ENCODE peak calls at places on chromosomes 4 and X, in six cellular contexts. T, H, I, U, G and W are unnamed samples.

GRCh38 chr4:90449626-90450025 is 322.4 kb downstream of the CCSER1 start:
- DNase-seq in T (no peak), H (no peak), I (no peak), U (no peak), G (no peak), W (no peak)

GRCh38 chr4:20487852-20488251 is 212.4 kb upstream of the PACRGL start:
- DNase-seq in T (peak; percentile 29), H (no peak), I (no peak), U (no peak), G (no peak), W (no peak)

GRCh38 chr4:184362338-184362737 is 112.0 kb downstream of the IRF2 start:
- DNase-seq in T (no peak), H (no peak), I (no peak), U (no peak), G (no peak), W (no peak)

GRCh38 chrX:19907794-19908193 is 20.4 kb upstream of the SH3KBP1 start:
- DNase-seq in T (no peak), H (no peak), I (no peak), U (no peak), G (no peak), W (no peak)

GRCh38 chr4:143202824-143203223 is 18.1 kb downstream of the USP38 start:
- DNase-seq in T (no peak), H (no peak), I (no peak), U (no peak), G (no peak), W (no peak)

GRCh38 chrX:109040057-109040456 is 303.7 kb upstream of the IRS4 start:
- DNase-seq in T (peak; percentile 68), H (no peak), I (no peak), U (no peak), G (no peak), W (no peak)

GRCh38 chr4:28772066-28772465 is 1911.4 kb downstream of the STIM2 start:
- DNase-seq in T (no peak), H (no peak), I (no peak), U (no peak), G (no peak), W (no peak)

GRCh38 chr4:155526452-155527169 is 140.0 kb upstream of the GUCY1A1 start:
- DNase-seq in T (no peak), H (no peak), I (peak; percentile 43), U (no peak), G (no peak), W (no peak)

GRCh38 chrX:9466115-9466495 is 1.2 kb downstream of the TBL1X start:
- DNase-seq in T (peak; percentile 56), H (peak; percentile 44), I (peak; percentile 42), U (peak; percentile 15), G (no peak), W (peak; percentile 37)

GRCh38 chr4:147407261-147408045 is 73.4 kb upstream of the EDNRA start:
- DNase-seq in T (peak; percentile 12), H (no peak), I (peak; percentile 14), U (no peak), G (no peak), W (no peak)

GRCh38 chr4:186347743-186348142 is 81.8 kb downstream of the F11 start:
- DNase-seq in T (peak; percentile 20), H (peak; percentile 49), I (no peak), U (no peak), G (no peak), W (no peak)

GRCh38 chrX:140661657-140662056 is 47.9 kb upstream of the LINC00632 start:
- DNase-seq in T (no peak), H (no peak), I (no peak), U (no peak), G (no peak), W (no peak)

GRCh38 chrX:140664939-140665338 is 44.6 kb upstream of the LINC00632 start:
- DNase-seq in T (no peak), H (no peak), I (no peak), U (no peak), G (no peak), W (no peak)
- TF ChIP-seq CTCF in T (peak; percentile 52), H (peak; percentile 33), I (peak; percentile 10), U (no peak), G (peak; percentile 80), W (peak; percentile 13)

GRCh38 chrX:15838017-15838416 is 16.6 kb downstream of the AP1S2 start:
- DNase-seq in T (peak; percentile 39), H (no peak), I (no peak), U (no peak), G (no peak), W (peak; percentile 20)
- TF ChIP-seq CTCF in T (peak; percentile 42), H (no peak), I (no peak), U (no peak), G (peak; percentile 68), W (peak; percentile 31)

GRCh38 chr4:169484485-169484884 is 127.9 kb downstream of the NEK1 start:
- DNase-seq in T (no peak), H (no peak), I (no peak), U (no peak), G (no peak), W (no peak)
- TF ChIP-seq CTCF in T (peak; percentile 9), H (no peak), I (no peak), U (no peak), G (peak; percentile 40), W (no peak)

GRCh38 chr4:168673476-168673875 is 176.6 kb downstream of the PALLD start:
- DNase-seq in T (no peak), H (no peak), I (no peak), U (no peak), G (no peak), W (no peak)

GRCh38 chr4:168677879-168678278 is 181.0 kb downstream of the PALLD start:
- DNase-seq in T (no peak), H (no peak), I (no peak), U (no peak), G (no peak), W (no peak)

GRCh38 chr4:168677063-168677462 is 180.2 kb downstream of the PALLD start:
- DNase-seq in T (no peak), H (no peak), I (no peak), U (no peak), G (no peak), W (no peak)

GRCh38 chr4:168674077-168674747 is 177.4 kb downstream of the PALLD start:
- DNase-seq in T (no peak), H (no peak), I (no peak), U (no peak), G (no peak), W (no peak)

GRCh38 chr4:168674869-168675268 is 178.0 kb downstream of the PALLD start:
- DNase-seq in T (no peak), H (no peak), I (no peak), U (no peak), G (no peak), W (no peak)
- TF ChIP-seq CTCF in T (no peak), H (no peak), I (no peak), U (no peak), G (no peak), W (no peak)

GRCh38 chr4:119035941-119036737 is 99.5 kb upstream of the MYOZ2 start:
- DNase-seq in T (no peak), H (no peak), I (no peak), U (no peak), G (no peak), W (no peak)

GRCh38 chr4:119037709-119038463 is 97.7 kb upstream of the MYOZ2 start:
- DNase-seq in T (no peak), H (no peak), I (no peak), U (peak; percentile 13), G (no peak), W (no peak)

GRCh38 chr4:119031218-119031617 is 104.4 kb upstream of the MYOZ2 start:
- DNase-seq in T (no peak), H (no peak), I (no peak), U (no peak), G (no peak), W (no peak)

GRCh38 chr4:119032921-119033685 is 102.5 kb upstream of the MYOZ2 start:
- DNase-seq in T (no peak), H (no peak), I (no peak), U (no peak), G (no peak), W (no peak)

DNA sequence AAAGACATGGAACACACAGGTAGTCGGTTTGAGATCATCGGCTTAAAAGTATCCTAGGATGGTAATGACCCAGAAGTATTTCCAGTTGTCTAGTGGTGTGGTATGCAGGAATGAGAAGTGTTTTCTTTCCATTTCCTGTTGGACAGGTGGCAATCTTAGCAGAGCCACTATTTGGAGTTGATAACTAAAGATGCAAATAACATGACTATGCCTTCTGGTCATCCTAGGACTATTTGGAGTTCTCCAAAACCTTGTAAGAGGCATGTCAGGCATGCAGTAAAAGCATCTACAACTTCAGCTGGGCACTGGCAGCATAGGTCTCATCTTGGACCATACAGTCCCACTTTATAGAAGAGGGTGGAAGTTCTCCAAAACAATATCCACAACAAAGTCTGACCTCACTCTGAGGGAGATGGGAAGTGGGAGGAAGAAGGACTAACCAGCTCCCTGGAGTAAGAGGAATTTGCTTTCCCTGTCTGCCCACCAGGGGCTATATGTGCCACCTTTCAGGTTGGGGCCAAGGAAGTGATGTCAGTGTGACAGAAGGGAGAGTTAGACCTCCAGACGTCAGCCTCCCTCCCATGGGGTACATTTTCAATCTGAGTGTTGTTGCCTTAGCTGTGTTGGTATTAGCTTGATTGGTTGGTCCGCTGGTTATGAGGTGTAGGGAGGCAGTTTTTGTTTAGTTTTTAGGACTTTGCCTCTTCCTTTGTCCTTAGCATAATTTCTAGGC is 101.2 kb upstream of the MYOZ2 start:
- DNase-seq in T (no peak), H (no peak), I (no peak), U (no peak), G (no peak), W (no peak)
- TF ChIP-seq CTCF in T (peak; percentile 11), H (no peak), I (no peak), U (no peak), G (no peak), W (no peak)

DNA sequence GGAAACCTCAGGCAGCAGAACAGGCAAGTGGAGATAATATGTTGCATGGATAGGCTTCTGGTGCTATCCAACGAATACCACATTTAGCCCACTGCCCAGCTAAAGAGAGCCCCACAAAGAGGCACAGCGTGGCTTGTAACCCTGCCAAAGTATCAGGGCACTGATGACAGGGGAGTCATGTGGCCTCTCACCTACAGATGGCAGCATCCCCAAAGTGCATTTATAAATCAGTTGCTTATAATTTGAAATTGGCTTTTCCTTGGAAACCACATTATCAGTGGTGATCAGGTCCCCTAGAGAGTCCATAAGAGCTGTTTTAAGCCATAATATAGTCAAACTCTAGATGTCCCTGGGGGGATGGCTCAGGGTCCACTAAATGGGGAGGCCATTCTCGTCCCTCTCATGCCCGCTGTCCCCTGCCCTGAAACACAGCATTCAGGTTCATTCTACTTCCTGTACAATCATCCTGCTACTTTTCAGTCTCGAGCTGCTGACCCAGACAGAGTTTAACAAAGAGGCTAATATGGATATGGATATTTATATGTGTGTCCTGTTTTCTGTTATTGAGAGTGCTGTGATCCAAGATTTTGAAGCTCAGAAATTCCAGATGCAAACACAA is 28.6 kb downstream of the SRPX start:
- DNase-seq in T (peak; percentile 28), H (peak; percentile 43), I (no peak), U (no peak), G (no peak), W (peak; percentile 16)
- TF ChIP-seq CTCF in T (peak; percentile 57), H (peak; percentile 32), I (no peak), U (no peak), G (peak; percentile 64), W (no peak)

DNA sequence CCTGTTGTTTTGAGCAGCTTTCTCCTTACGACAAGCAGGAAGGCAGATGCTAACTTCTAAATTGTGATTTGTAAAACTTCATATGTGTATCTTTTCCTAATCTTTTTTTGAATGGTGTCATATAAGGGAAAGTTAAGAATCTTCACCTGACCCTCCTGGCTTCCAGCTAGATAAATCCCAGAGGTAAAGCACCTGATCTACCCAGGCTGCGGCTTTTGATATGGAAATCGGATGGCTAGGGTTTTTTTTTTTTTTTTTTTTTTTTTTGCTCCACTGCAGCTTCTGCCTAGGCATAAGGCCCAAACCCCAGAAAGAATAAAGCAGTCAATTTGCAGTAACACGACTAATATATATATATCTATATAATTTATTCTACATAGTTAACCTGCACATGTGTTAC is 10.0 kb downstream of the MAB21L2 start:
- DNase-seq in T (peak; percentile 37), H (no peak), I (no peak), U (no peak), G (no peak), W (no peak)
- TF ChIP-seq CTCF in T (no peak), H (no peak), I (no peak), U (no peak), G (peak; percentile 20), W (no peak)